ENCODE peak calls at places on chromosome 13, in seven cellular contexts. D is IMR-90, S is fibroblast of the aortic adventitia, A is mesothelial cell of epicardium, Q is Calu3, L is gastrocnemius medialis, E is stomach. G is an unnamed sample.

GRCh38 chr13:28100149-28101121 is at the start of gene FLT3:
- DNase-seq in L (no peak), S (peak), Q (peak), A (no peak), E (peak), D (peak), G (peak)

GRCh38 chr13:114131581-114132418 is 623 bp downstream of the RASA3 start:
- DNase-seq in A (no peak), L (no peak), E (no peak), Q (no peak), D (no peak), S (peak), G (no peak)

GRCh38 chr13:73676550-73677040 is 457.6 kb downstream of the KLF12 start:
- DNase-seq in Q (no peak), S (no peak), E (no peak), D (no peak), L (no peak), A (no peak), G (no peak)

GRCh38 chr13:46648166-46648607 is 95.2 kb downstream of the LRCH1 start:
- DNase-seq in S (no peak), D (peak), L (no peak), Q (peak), E (peak), A (no peak), G (no peak)

GRCh38 chr13:29105779-29106178 is 285.6 kb downstream of the MTUS2 start:
- DNase-seq in A (no peak), E (no peak), S (no peak), L (no peak), D (no peak), Q (no peak), G (no peak)

GRCh38 chr13:91797567-91797966 is 399.1 kb downstream of the GPC5 start:
- DNase-seq in A (no peak), S (no peak), L (no peak), E (no peak), D (no peak), Q (no peak), G (no peak)

GRCh38 chr13:78258304-78258703 is 339.7 kb upstream of the EDNRB start:
- DNase-seq in S (no peak), D (no peak), Q (no peak), E (no peak), A (no peak), L (no peak), G (no peak)

GRCh38 chr13:33281951-33282595 is 3.5 kb downstream of the STARD13 start:
- DNase-seq in L (no peak), Q (no peak), S (peak), E (no peak), D (peak), A (no peak), G (peak)

DNA sequence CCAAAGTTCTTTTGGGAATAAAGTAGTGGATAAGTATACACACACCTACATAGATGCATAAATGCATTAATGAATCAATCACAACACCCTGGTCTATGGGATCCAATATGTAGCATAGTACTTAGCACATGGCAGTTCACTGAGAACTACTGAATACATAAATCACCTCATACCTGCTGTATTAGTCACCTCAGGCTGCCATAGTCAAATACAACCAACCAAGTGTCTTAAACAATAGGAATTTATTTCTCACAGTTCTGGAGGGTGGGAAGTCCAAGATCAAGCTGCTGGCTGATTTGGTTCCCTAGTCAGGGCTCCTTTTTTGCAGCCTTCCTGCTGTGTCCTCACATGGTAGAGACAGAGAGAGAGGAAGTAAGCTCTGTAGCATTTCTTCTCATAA is 228.2 kb downstream of the NHLRC3 start:
- DNase-seq in L (no peak), Q (no peak), D (no peak), E (no peak), A (no peak), S (no peak), G (no peak)
- TF ChIP-seq CTCF in L (no peak), Q (no peak), D (no peak), E (no peak), A (no peak), S (no peak), G (no peak)

DNA sequence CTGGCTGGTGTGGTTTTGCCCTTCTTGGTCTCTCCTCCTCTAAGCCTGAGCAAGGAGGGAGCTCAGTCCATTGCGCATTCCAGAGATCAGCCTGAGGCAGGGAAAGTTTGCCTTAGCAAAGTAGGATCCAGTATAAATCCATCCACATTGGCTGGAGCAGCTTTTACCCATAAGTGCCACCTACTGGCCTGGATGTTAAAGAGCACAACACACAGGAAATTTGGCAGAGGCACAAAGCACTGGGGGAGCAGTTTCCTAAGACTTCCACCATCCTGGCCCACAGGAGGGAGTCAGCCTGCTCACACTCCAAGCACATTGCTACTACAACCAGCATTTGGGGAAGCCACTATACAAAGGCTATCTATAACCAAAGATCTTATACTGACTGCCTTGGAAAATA is 1124.2 kb downstream of the SLITRK1 start:
- DNase-seq in A (no peak), D (peak), S (peak), E (no peak), L (no peak), Q (no peak), G (peak)
- TF ChIP-seq CTCF in A (no peak), D (peak), S (peak), E (no peak), L (no peak), Q (no peak), G (no peak)

GRCh38 chr13:49627831-49628652 is at the start of gene ARL11:
- DNase-seq in Q (no peak), D (no peak), L (no peak), E (peak), S (no peak), A (no peak), G (peak)
- TF ChIP-seq CTCF in Q (no peak), D (no peak), L (no peak), E (no peak), S (no peak), A (no peak), G (no peak)

DNA sequence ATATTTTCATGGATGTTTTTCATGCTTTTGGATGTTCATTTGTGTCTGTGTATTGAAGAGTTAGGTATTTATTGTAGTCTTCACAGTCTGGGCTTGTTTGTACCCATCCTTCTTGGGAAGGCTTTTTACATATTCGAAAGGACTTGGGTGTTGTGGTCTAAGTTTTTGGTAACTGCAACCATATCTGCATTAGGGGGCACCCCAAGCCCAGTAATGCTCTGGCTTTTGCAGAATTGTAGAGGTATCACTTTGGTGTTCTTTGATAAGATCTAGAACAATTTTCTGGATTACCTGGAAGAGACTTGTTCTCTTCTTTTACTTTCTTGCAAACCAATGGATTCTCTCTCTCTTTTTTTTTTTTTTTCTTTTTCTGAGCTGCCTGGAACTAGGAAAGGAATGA is 581.3 kb downstream of the DACH1 start:
- DNase-seq in E (no peak), D (no peak), A (no peak), L (no peak), Q (peak), S (no peak), G (no peak)
- TF ChIP-seq CTCF in E (no peak), D (no peak), A (no peak), L (peak), Q (no peak), S (no peak), G (no peak)

GRCh38 chr13:110289174-110289573 is 17.8 kb downstream of the COL4A1 start:
- DNase-seq in S (no peak), D (no peak), A (no peak), E (no peak), Q (no peak), L (no peak), G (no peak)

GRCh38 chr13:110290811-110291210 is 16.1 kb downstream of the COL4A1 start:
- DNase-seq in E (no peak), D (no peak), A (no peak), L (no peak), S (no peak), Q (no peak), G (no peak)

GRCh38 chr13:110291286-110291685 is 15.7 kb downstream of the COL4A1 start:
- DNase-seq in Q (no peak), D (no peak), E (no peak), A (no peak), S (no peak), L (no peak), G (no peak)

GRCh38 chr13:110290153-110290552 is 16.8 kb downstream of the COL4A1 start:
- DNase-seq in Q (no peak), E (no peak), L (no peak), S (no peak), A (no peak), D (no peak), G (no peak)

DNA sequence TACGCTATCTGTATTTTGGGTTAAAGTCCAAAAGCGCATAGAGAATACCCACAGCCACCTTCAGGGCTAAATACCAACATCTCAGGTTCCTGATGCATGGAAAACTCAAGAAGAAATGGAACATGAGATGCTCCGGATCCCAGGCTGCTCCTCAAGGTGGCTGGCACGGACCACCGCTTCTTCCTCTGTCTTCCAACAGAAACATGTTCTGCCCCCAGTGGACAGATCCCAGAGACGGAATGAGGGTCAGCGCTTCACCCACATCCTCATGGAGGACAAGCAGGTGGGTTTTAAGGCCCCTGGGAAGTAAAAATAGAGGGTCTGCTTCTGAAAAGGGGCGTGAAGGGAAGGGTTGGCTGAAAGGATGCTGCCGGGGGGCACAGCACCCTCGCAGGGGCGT is 17.3 kb downstream of the COL4A1 start:
- DNase-seq in A (no peak), D (no peak), S (no peak), L (no peak), E (no peak), Q (no peak), G (no peak)
- TF ChIP-seq CTCF in A (no peak), D (no peak), S (no peak), L (no peak), E (no peak), Q (no peak), G (no peak)

DNA sequence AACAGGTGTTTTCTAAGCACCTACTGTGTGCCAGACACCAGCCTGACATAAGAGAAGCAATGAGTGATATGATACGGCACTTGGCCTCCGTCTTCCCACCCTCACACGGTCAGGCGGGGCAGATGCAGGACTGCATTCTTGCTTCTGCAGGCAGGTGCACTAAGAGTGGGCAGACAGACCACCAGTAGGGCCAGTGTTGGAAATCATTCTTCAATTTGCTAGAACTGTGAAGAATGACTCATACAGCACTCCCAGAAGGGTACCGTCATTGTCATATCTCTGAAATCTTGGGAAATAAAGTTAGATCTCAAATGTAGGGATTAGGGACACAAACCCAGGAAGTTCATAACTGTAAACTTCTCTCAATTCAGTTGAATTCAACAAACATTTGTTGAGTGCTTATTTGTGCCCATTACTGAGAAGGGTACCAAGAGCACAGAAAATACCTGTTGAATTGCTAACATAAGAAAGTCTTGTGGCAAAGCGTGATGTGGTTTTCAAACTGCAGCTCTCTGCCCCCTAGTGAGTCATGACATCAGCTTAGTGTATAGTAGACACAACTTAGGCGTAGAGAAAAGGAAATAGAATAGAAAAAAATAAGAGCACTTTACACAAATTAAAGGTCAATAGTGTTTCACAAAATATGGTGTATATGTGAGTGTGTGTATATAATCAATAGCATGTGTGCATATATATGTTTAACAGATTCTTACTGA is 76.1 kb downstream of the TEX26 start:
- DNase-seq in E (no peak), D (peak), Q (no peak), L (no peak), A (no peak), S (no peak), G (no peak)
- TF ChIP-seq CTCF in E (no peak), D (no peak), Q (no peak), L (no peak), A (no peak), S (no peak), G (no peak)

G was measured in RWPE1.